ENCODE peak calls at places on chromosomes 6 and 20, in four cellular contexts. One of them, this sample, is unnamed.

GRCh38 chr6:149897015-149897697 is 757 bp downstream of the RAET1E start:
- DNase-seq in mucosa of gallbladder: peak
- DNase-seq in A549: peak
- DNase-seq in DMS153: no peak
- DNase-seq in this sample: no peak

GRCh38 chr20:12069181-12069580 is 151.5 kb downstream of the BTBD3 start:
- DNase-seq in A549: no peak
- DNase-seq in mucosa of gallbladder: no peak
- DNase-seq in DMS153: no peak
- DNase-seq in this sample: no peak

GRCh38 chr6:158213925-158214674 is 46.0 kb downstream of the GTF2H5 start:
- DNase-seq in A549: peak
- DNase-seq in mucosa of gallbladder: peak
- DNase-seq in DMS153: peak
- DNase-seq in this sample: peak

GRCh38 chr6:470901-471448 is 79.4 kb downstream of the IRF4 start:
- DNase-seq in DMS153: no peak
- DNase-seq in mucosa of gallbladder: no peak
- DNase-seq in A549: no peak
- DNase-seq in this sample: no peak

GRCh38 chr6:8589941-8590676 is 154.8 kb upstream of the SLC35B3 start:
- DNase-seq in DMS153: no peak
- DNase-seq in A549: no peak
- DNase-seq in mucosa of gallbladder: no peak
- DNase-seq in this sample: no peak

GRCh38 chr6:3881722-3882421 is 32.7 kb downstream of the FAM50B start:
- DNase-seq in A549: no peak
- DNase-seq in mucosa of gallbladder: no peak
- DNase-seq in DMS153: no peak
- DNase-seq in this sample: no peak

GRCh38 chr6:44842616-44843015 is 455.1 kb downstream of the CDC5L start:
- DNase-seq in mucosa of gallbladder: no peak
- DNase-seq in DMS153: no peak
- DNase-seq in A549: no peak
- DNase-seq in this sample: no peak

GRCh38 chr20:18048191-18048590 is 9.5 kb downstream of the OVOL2 start:
- DNase-seq in DMS153: no peak
- DNase-seq in A549: no peak
- DNase-seq in mucosa of gallbladder: no peak
- DNase-seq in this sample: no peak

GRCh38 chr6:131136021-131136847 is 967 bp downstream of the AKAP7 start:
- DNase-seq in A549: peak
- DNase-seq in mucosa of gallbladder: peak
- DNase-seq in DMS153: no peak
- DNase-seq in this sample: no peak

GRCh38 chr6:129108337-129108736 is 225.4 kb downstream of the LAMA2 start:
- DNase-seq in A549: no peak
- DNase-seq in mucosa of gallbladder: no peak
- DNase-seq in DMS153: no peak
- DNase-seq in this sample: no peak

GRCh38 chr20:59163641-59164530 is at the start of gene ZNF831:
- DNase-seq in mucosa of gallbladder: no peak
- DNase-seq in DMS153: no peak
- DNase-seq in A549: no peak
- DNase-seq in this sample: no peak

GRCh38 chr20:33852971-33853813 is 42.0 kb downstream of the CHMP4B start:
- DNase-seq in mucosa of gallbladder: no peak
- DNase-seq in DMS153: no peak
- DNase-seq in A549: no peak
- DNase-seq in this sample: no peak

GRCh38 chr20:19566226-19566960 is 191.7 kb upstream of the RIN2 start:
- DNase-seq in mucosa of gallbladder: peak
- DNase-seq in A549: no peak
- DNase-seq in DMS153: no peak
- DNase-seq in this sample: no peak

GRCh38 chr6:33746036-33746600 is 587 bp downstream of the IP6K3 start:
- DNase-seq in DMS153: no peak
- DNase-seq in A549: peak
- DNase-seq in mucosa of gallbladder: no peak
- DNase-seq in this sample: no peak

GRCh38 chr20:24991897-24992419 is 593 bp downstream of the APMAP start:
- DNase-seq in A549: peak
- DNase-seq in DMS153: no peak
- DNase-seq in mucosa of gallbladder: no peak
- DNase-seq in this sample: no peak

GRCh38 chr20:46414608-46415007 is 8.2 kb upstream of the ELMO2 start:
- DNase-seq in mucosa of gallbladder: no peak
- DNase-seq in A549: no peak
- DNase-seq in DMS153: no peak
- DNase-seq in this sample: no peak

GRCh38 chr6:113122060-113122459 is 735.1 kb upstream of the MARCKS start:
- DNase-seq in mucosa of gallbladder: no peak
- DNase-seq in DMS153: no peak
- DNase-seq in A549: peak
- DNase-seq in this sample: peak

GRCh38 chr6:6941201-6941600 is 166.6 kb upstream of the RREB1 start:
- DNase-seq in A549: no peak
- DNase-seq in DMS153: no peak
- DNase-seq in mucosa of gallbladder: no peak
- DNase-seq in this sample: no peak

GRCh38 chr6:110681543-110682459 is 133.5 kb downstream of the CDK19 start:
- DNase-seq in DMS153: no peak
- DNase-seq in mucosa of gallbladder: no peak
- DNase-seq in A549: no peak
- DNase-seq in this sample: no peak

GRCh38 chr20:21376631-21377030 is 20.7 kb downstream of the NKX2-4 start:
- DNase-seq in A549: no peak
- DNase-seq in mucosa of gallbladder: no peak
- DNase-seq in DMS153: no peak
- DNase-seq in this sample: no peak

GRCh38 chr6:3623451-3624267 is 127.9 kb downstream of the PXDC1 start:
- DNase-seq in A549: no peak
- DNase-seq in DMS153: no peak
- DNase-seq in mucosa of gallbladder: no peak
- DNase-seq in this sample: no peak

GRCh38 chr6:167255918-167256553 is 35.1 kb upstream of the UNC93A start:
- DNase-seq in DMS153: no peak
- DNase-seq in A549: no peak
- DNase-seq in mucosa of gallbladder: no peak
- DNase-seq in this sample: no peak

GRCh38 chr6:27814665-27815424 is 97.4 kb downstream of the OR2B2 start:
- DNase-seq in DMS153: peak
- DNase-seq in A549: no peak
- DNase-seq in mucosa of gallbladder: peak
- DNase-seq in this sample: peak

GRCh38 chr6:10552237-10552810 is 31.2 kb downstream of the GCNT2 start:
- DNase-seq in A549: no peak
- DNase-seq in mucosa of gallbladder: no peak
- DNase-seq in DMS153: no peak
- DNase-seq in this sample: no peak

GRCh38 chr6:164378330-164378729 is 931.1 kb downstream of the C6orf118 start:
- DNase-seq in DMS153: no peak
- DNase-seq in mucosa of gallbladder: no peak
- DNase-seq in A549: no peak
- DNase-seq in this sample: no peak

GRCh38 chr6:7219310-7219709 is 93.7 kb downstream of the SSR1 start:
- DNase-seq in A549: no peak
- DNase-seq in mucosa of gallbladder: peak
- DNase-seq in DMS153: no peak
- DNase-seq in this sample: no peak